ENCODE peak calls at places on chromosomes 1 and 21, in six cellular contexts. One of them, this sample, is unnamed.

GRCh38 chr1:224211262-224211962 is 28.4 kb downstream of the DEGS1 start:
- DNase-seq in stomach: peak; percentile 63
- DNase-seq in GM20000: no peak
- DNase-seq in colonic mucosa: peak; percentile 77
- DNase-seq in adrenal gland: no peak
- DNase-seq in H9: no peak
- DNase-seq in this sample: no peak

GRCh38 chr1:179178965-179179364 is 50.5 kb downstream of the ABL2 start:
- DNase-seq in adrenal gland: no peak
- DNase-seq in H9: no peak
- DNase-seq in colonic mucosa: no peak
- DNase-seq in GM20000: no peak
- DNase-seq in stomach: no peak
- DNase-seq in this sample: no peak

GRCh38 chr1:60865146-60865545 is 217.2 kb upstream of the NFIA start:
- DNase-seq in GM20000: no peak
- DNase-seq in stomach: no peak
- DNase-seq in colonic mucosa: no peak
- DNase-seq in adrenal gland: no peak
- DNase-seq in H9: no peak
- DNase-seq in this sample: no peak

GRCh38 chr1:73761559-73761958 is 436.4 kb downstream of the LRRIQ3 start:
- DNase-seq in stomach: no peak
- DNase-seq in H9: no peak
- DNase-seq in adrenal gland: no peak
- DNase-seq in GM20000: no peak
- DNase-seq in colonic mucosa: no peak
- DNase-seq in this sample: no peak

GRCh38 chr21:36422279-36423098 is 37.3 kb downstream of the CHAF1B start:
- DNase-seq in GM20000: peak; percentile 62
- DNase-seq in colonic mucosa: peak; percentile 62
- DNase-seq in stomach: peak; percentile 66
- DNase-seq in adrenal gland: peak; percentile 46
- DNase-seq in H9: peak; percentile 86
- DNase-seq in this sample: peak; percentile 71

GRCh38 chr1:47780469-47780995 is 216.7 kb downstream of the TRABD2B start:
- DNase-seq in stomach: no peak
- DNase-seq in H9: no peak
- DNase-seq in colonic mucosa: no peak
- DNase-seq in adrenal gland: no peak
- DNase-seq in GM20000: no peak
- DNase-seq in this sample: no peak

GRCh38 chr1:17119076-17119743 is at the start of gene PADI2:
- DNase-seq in stomach: peak; percentile 71
- DNase-seq in adrenal gland: peak; percentile 42
- DNase-seq in GM20000: peak; percentile 82
- DNase-seq in H9: peak; percentile 80
- DNase-seq in colonic mucosa: peak; percentile 90
- DNase-seq in this sample: peak; percentile 67

GRCh38 chr1:153525088-153525713 is 10.6 kb downstream of the S100A6 start:
- DNase-seq in colonic mucosa: no peak
- DNase-seq in GM20000: no peak
- DNase-seq in adrenal gland: no peak
- DNase-seq in H9: no peak
- DNase-seq in stomach: no peak
- DNase-seq in this sample: no peak

GRCh38 chr1:197884173-197884572 is 18.3 kb upstream of the C1orf53 start:
- DNase-seq in H9: peak; percentile 61
- DNase-seq in colonic mucosa: peak; percentile 57
- DNase-seq in GM20000: no peak
- DNase-seq in stomach: peak; percentile 28
- DNase-seq in adrenal gland: peak; percentile 25
- DNase-seq in this sample: no peak

GRCh38 chr1:1075148-1075935 is 1.2 kb upstream of the RNF223 start:
- DNase-seq in GM20000: no peak
- DNase-seq in adrenal gland: no peak
- DNase-seq in H9: no peak
- DNase-seq in stomach: no peak
- DNase-seq in colonic mucosa: no peak
- DNase-seq in this sample: peak; percentile 6

GRCh38 chr21:33976082-33976979 is 60.7 kb upstream of the ATP5PO start:
- DNase-seq in colonic mucosa: peak; percentile 7
- DNase-seq in adrenal gland: no peak
- DNase-seq in GM20000: peak; percentile 65
- DNase-seq in stomach: no peak
- DNase-seq in H9: no peak
- DNase-seq in this sample: no peak

GRCh38 chr21:33058468-33059318 is 11.2 kb upstream of the OLIG1 start:
- DNase-seq in stomach: no peak
- DNase-seq in GM20000: no peak
- DNase-seq in H9: no peak
- DNase-seq in colonic mucosa: no peak
- DNase-seq in adrenal gland: peak; percentile 73
- DNase-seq in this sample: no peak

GRCh38 chr1:209873067-209873810 is 45.5 kb downstream of the UTP25 start:
- DNase-seq in GM20000: no peak
- DNase-seq in adrenal gland: no peak
- DNase-seq in H9: no peak
- DNase-seq in stomach: no peak
- DNase-seq in colonic mucosa: no peak
- DNase-seq in this sample: no peak

GRCh38 chr1:230641346-230641745 is 935 bp upstream of the COG2 start:
- DNase-seq in colonic mucosa: no peak
- DNase-seq in adrenal gland: no peak
- DNase-seq in GM20000: no peak
- DNase-seq in H9: no peak
- DNase-seq in stomach: no peak
- DNase-seq in this sample: no peak

GRCh38 chr1:29802181-29803068 is 566.1 kb downstream of the PTPRU start:
- DNase-seq in stomach: peak; percentile 15
- DNase-seq in H9: no peak
- DNase-seq in colonic mucosa: no peak
- DNase-seq in GM20000: no peak
- DNase-seq in adrenal gland: no peak
- DNase-seq in this sample: no peak

GRCh38 chr1:236469466-236469865 is 54.3 kb upstream of the LGALS8 start:
- DNase-seq in GM20000: no peak
- DNase-seq in H9: no peak
- DNase-seq in adrenal gland: no peak
- DNase-seq in stomach: no peak
- DNase-seq in colonic mucosa: no peak
- DNase-seq in this sample: no peak

GRCh38 chr21:40793057-40793456 is 53.9 kb downstream of the DSCAM start:
- DNase-seq in stomach: no peak
- DNase-seq in colonic mucosa: no peak
- DNase-seq in H9: no peak
- DNase-seq in GM20000: no peak
- DNase-seq in adrenal gland: no peak
- DNase-seq in this sample: no peak

GRCh38 chr1:225695578-225696332 is 42.8 kb upstream of the ENAH start:
- DNase-seq in colonic mucosa: no peak
- DNase-seq in adrenal gland: no peak
- DNase-seq in GM20000: no peak
- DNase-seq in stomach: no peak
- DNase-seq in H9: no peak
- DNase-seq in this sample: no peak

GRCh38 chr1:187685338-187685737 is 856.6 kb downstream of the PLA2G4A start:
- DNase-seq in H9: no peak
- DNase-seq in GM20000: no peak
- DNase-seq in colonic mucosa: no peak
- DNase-seq in adrenal gland: no peak
- DNase-seq in stomach: no peak
- DNase-seq in this sample: no peak

GRCh38 chr1:12202190-12202497 is 27.7 kb upstream of the VPS13D start:
- DNase-seq in GM20000: no peak
- DNase-seq in adrenal gland: no peak
- DNase-seq in colonic mucosa: no peak
- DNase-seq in H9: no peak
- DNase-seq in stomach: no peak
- DNase-seq in this sample: no peak

GRCh38 chr1:210698661-210699060 is 370.0 kb downstream of the HHAT start:
- DNase-seq in GM20000: no peak
- DNase-seq in colonic mucosa: no peak
- DNase-seq in stomach: no peak
- DNase-seq in adrenal gland: no peak
- DNase-seq in H9: no peak
- DNase-seq in this sample: no peak

GRCh38 chr1:99559166-99559565 is 86.7 kb upstream of the PALMD start:
- DNase-seq in stomach: no peak
- DNase-seq in adrenal gland: no peak
- DNase-seq in GM20000: no peak
- DNase-seq in H9: no peak
- DNase-seq in colonic mucosa: no peak
- DNase-seq in this sample: no peak

GRCh38 chr1:244964112-244964971 is 100.0 kb upstream of the HNRNPU start:
- DNase-seq in stomach: peak; percentile 31
- DNase-seq in colonic mucosa: peak; percentile 71
- DNase-seq in H9: no peak
- DNase-seq in GM20000: no peak
- DNase-seq in adrenal gland: peak; percentile 38
- DNase-seq in this sample: no peak

GRCh38 chr1:29382851-29383588 is 146.7 kb downstream of the PTPRU start:
- DNase-seq in H9: no peak
- DNase-seq in GM20000: no peak
- DNase-seq in stomach: no peak
- DNase-seq in colonic mucosa: no peak
- DNase-seq in adrenal gland: no peak
- DNase-seq in this sample: no peak

DNA sequence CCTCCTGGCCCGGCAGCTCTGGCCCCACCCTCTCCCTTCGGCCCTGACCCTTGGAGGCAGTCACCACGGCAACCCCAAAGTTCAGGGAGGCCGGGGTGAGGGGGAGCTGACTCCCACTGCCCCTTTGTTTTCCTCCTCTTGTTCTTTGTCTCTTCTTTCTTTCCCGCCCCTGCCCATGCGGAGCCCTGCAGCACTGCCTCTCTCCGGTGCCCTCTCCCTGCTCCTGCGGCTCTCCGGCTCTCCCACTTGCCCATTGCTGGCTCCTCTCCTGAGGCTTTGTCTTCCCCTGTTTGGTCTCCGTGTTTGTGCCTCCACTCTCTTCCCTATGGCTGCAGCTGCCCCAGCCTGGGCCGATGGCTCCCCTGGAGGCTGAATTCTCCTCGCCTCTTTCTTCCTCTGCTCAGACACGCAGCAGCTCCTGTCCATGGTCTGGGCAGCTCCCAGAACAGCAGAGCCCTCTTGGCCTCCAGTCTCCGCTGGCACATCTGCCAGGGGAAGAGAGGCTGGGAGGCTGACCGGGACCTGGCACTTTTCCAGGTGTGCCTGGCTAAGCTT is 5.8 kb downstream of the CELSR2 start:
- DNase-seq in stomach: no peak
- DNase-seq in colonic mucosa: no peak
- DNase-seq in H9: no peak
- DNase-seq in adrenal gland: no peak
- DNase-seq in GM20000: no peak
- DNase-seq in this sample: no peak
- TF ChIP-seq CTCF in stomach: no peak
- TF ChIP-seq CTCF in colonic mucosa: no peak
- TF ChIP-seq CTCF in H9: peak; percentile 15
- TF ChIP-seq CTCF in adrenal gland: no peak
- TF ChIP-seq CTCF in GM20000: no peak
- TF ChIP-seq CTCF in this sample: no peak

GRCh38 chr1:53963472-53963871 is 17.3 kb downstream of the LRRC42 start:
- DNase-seq in stomach: no peak
- DNase-seq in H9: no peak
- DNase-seq in adrenal gland: no peak
- DNase-seq in GM20000: no peak
- DNase-seq in colonic mucosa: no peak
- DNase-seq in this sample: no peak

GRCh38 chr1:53957231-53957818 is 11.2 kb downstream of the LRRC42 start:
- DNase-seq in H9: no peak
- DNase-seq in adrenal gland: peak; percentile 22
- DNase-seq in colonic mucosa: peak; percentile 25
- DNase-seq in GM20000: no peak
- DNase-seq in stomach: no peak
- DNase-seq in this sample: no peak

GRCh38 chr1:53962395-53962794 is 16.2 kb downstream of the LRRC42 start:
- DNase-seq in adrenal gland: peak; percentile 18
- DNase-seq in stomach: no peak
- DNase-seq in GM20000: no peak
- DNase-seq in colonic mucosa: no peak
- DNase-seq in H9: no peak
- DNase-seq in this sample: no peak

GRCh38 chr1:53956308-53957168 is 10.4 kb downstream of the LRRC42 start:
- DNase-seq in adrenal gland: no peak
- DNase-seq in colonic mucosa: no peak
- DNase-seq in GM20000: no peak
- DNase-seq in stomach: no peak
- DNase-seq in H9: no peak
- DNase-seq in this sample: no peak

GRCh38 chr1:53959664-53960250 is 13.6 kb downstream of the LRRC42 start:
- DNase-seq in adrenal gland: no peak
- DNase-seq in H9: no peak
- DNase-seq in stomach: no peak
- DNase-seq in GM20000: no peak
- DNase-seq in colonic mucosa: no peak
- DNase-seq in this sample: no peak
- TF ChIP-seq CTCF in adrenal gland: peak; percentile 60
- TF ChIP-seq CTCF in H9: peak; percentile 74
- TF ChIP-seq CTCF in stomach: peak; percentile 48
- TF ChIP-seq CTCF in GM20000: peak; percentile 5
- TF ChIP-seq CTCF in colonic mucosa: peak; percentile 62
- TF ChIP-seq CTCF in this sample: peak; percentile 69

GRCh38 chr1:157948547-157949152 is 44.8 kb upstream of the KIRREL1 start:
- DNase-seq in H9: peak; percentile 78
- DNase-seq in adrenal gland: no peak
- DNase-seq in GM20000: peak; percentile 29
- DNase-seq in colonic mucosa: peak; percentile 42
- DNase-seq in stomach: no peak
- DNase-seq in this sample: peak; percentile 38
- TF ChIP-seq CTCF in H9: peak; percentile 91
- TF ChIP-seq CTCF in adrenal gland: peak; percentile 53
- TF ChIP-seq CTCF in GM20000: peak; percentile 49
- TF ChIP-seq CTCF in colonic mucosa: peak; percentile 42
- TF ChIP-seq CTCF in stomach: no peak
- TF ChIP-seq CTCF in this sample: no peak

DNA sequence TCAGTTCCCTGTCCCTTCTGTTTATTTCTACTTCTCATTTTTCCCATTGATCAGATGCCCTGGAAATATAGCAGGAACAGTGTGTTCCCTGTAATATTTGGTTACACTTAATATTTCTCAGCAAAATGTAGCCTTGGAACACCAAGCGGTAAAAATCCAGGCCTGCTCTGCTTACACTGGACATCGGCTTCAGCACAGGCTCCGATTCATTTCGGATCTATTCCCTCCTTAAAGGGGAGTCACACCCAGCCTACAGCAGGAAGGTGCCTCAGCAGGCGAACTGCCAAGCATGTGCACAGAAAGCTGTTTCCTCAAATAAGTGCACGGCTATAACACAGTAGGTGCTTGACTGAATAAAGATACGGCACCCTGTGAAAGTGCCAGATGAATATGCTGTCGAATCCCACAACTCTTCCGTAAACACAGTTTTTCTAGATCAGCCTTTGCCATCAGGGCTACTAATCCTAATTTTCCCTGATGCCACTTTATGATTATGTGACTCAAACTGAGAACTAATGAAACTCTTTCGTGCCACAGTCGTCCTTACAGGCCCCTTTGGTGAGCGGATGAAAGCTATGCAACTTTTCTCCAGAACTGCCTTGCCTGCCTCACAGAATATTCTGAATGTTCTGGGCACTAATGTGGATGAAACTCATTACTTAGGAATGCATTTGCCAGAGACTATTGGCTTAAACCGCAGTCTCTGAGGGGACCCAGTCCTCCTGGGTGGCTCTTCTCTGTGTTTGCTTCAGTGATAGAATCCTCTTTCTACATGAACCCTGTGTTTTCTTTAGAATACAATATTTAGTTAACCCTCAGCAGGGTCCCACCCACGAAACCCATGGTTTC is 275.5 kb upstream of the RUNX1 start:
- DNase-seq in GM20000: no peak
- DNase-seq in adrenal gland: no peak
- DNase-seq in stomach: no peak
- DNase-seq in colonic mucosa: no peak
- DNase-seq in H9: no peak
- DNase-seq in this sample: no peak
- TF ChIP-seq CTCF in GM20000: no peak
- TF ChIP-seq CTCF in adrenal gland: no peak
- TF ChIP-seq CTCF in stomach: no peak
- TF ChIP-seq CTCF in colonic mucosa: no peak
- TF ChIP-seq CTCF in H9: no peak
- TF ChIP-seq CTCF in this sample: no peak

This sample was measured in endothelial cell.